ENCODE peak calls at places on chromosomes 16 and 17, in seven cellular contexts. One of them, this sample, is unnamed.

GRCh38 chr16:72092832-72093447 is 480 bp downstream of the TXNL4B start:
- DNase-seq in GM12878: no peak
- DNase-seq in GM12892: no peak
- DNase-seq in H1: no peak
- DNase-seq in SK-N-SH: no peak
- DNase-seq in HepG2: peak
- DNase-seq in K562: no peak
- DNase-seq in this sample: no peak

GRCh38 chr17:79023180-79023705 is 726 bp upstream of the C1QTNF1 start:
- DNase-seq in GM12878: no peak
- DNase-seq in GM12892: no peak
- DNase-seq in H1: no peak
- DNase-seq in SK-N-SH: no peak
- DNase-seq in HepG2: no peak
- DNase-seq in K562: no peak
- DNase-seq in this sample: no peak

GRCh38 chr16:471353-472198 is 46.1 kb downstream of the RAB11FIP3 start:
- DNase-seq in GM12878: no peak
- DNase-seq in GM12892: no peak
- DNase-seq in H1: peak
- DNase-seq in SK-N-SH: peak
- DNase-seq in HepG2: no peak
- DNase-seq in K562: no peak
- DNase-seq in this sample: no peak

GRCh38 chr17:60153606-60154355 is 4.0 kb downstream of the CA4 start:
- DNase-seq in GM12878: no peak
- DNase-seq in GM12892: no peak
- DNase-seq in H1: no peak
- DNase-seq in SK-N-SH: peak
- DNase-seq in HepG2: no peak
- DNase-seq in K562: no peak
- DNase-seq in this sample: no peak

GRCh38 chr16:51763072-51763658 is 612.1 kb upstream of the SALL1 start:
- DNase-seq in GM12878: no peak
- DNase-seq in GM12892: no peak
- DNase-seq in H1: no peak
- DNase-seq in SK-N-SH: no peak
- DNase-seq in HepG2: no peak
- DNase-seq in K562: no peak
- DNase-seq in this sample: no peak

GRCh38 chr17:28514571-28515002 is 8.4 kb downstream of the FOXN1 start:
- DNase-seq in GM12878: no peak
- DNase-seq in GM12892: no peak
- DNase-seq in H1: no peak
- DNase-seq in SK-N-SH: no peak
- DNase-seq in HepG2: no peak
- DNase-seq in K562: peak
- DNase-seq in this sample: no peak

GRCh38 chr17:29844339-29845048 is 85.5 kb downstream of the SSH2 start:
- DNase-seq in GM12878: no peak
- DNase-seq in GM12892: no peak
- DNase-seq in H1: no peak
- DNase-seq in SK-N-SH: peak
- DNase-seq in HepG2: no peak
- DNase-seq in K562: peak
- DNase-seq in this sample: no peak

GRCh38 chr16:2386990-2387389 is 42.3 kb upstream of the CCNF start:
- DNase-seq in GM12878: no peak
- DNase-seq in GM12892: no peak
- DNase-seq in H1: peak
- DNase-seq in SK-N-SH: no peak
- DNase-seq in HepG2: peak
- DNase-seq in K562: no peak
- DNase-seq in this sample: no peak

GRCh38 chr17:17729620-17730249 is 48.5 kb downstream of the RAI1 start:
- DNase-seq in GM12878: no peak
- DNase-seq in GM12892: peak
- DNase-seq in H1: no peak
- DNase-seq in SK-N-SH: peak
- DNase-seq in HepG2: peak
- DNase-seq in K562: peak
- DNase-seq in this sample: no peak

GRCh38 chr16:53678756-53679334 is 24.8 kb downstream of the RPGRIP1L start:
- DNase-seq in GM12878: no peak
- DNase-seq in GM12892: no peak
- DNase-seq in H1: no peak
- DNase-seq in SK-N-SH: no peak
- DNase-seq in HepG2: no peak
- DNase-seq in K562: no peak
- DNase-seq in this sample: no peak

GRCh38 chr17:57106107-57106835 is 21.2 kb downstream of the AKAP1 start:
- DNase-seq in GM12878: no peak
- DNase-seq in GM12892: no peak
- DNase-seq in H1: no peak
- DNase-seq in SK-N-SH: peak
- DNase-seq in HepG2: peak
- DNase-seq in K562: no peak
- DNase-seq in this sample: no peak

GRCh38 chr17:55443904-55444303 is 22.3 kb upstream of the MMD start:
- DNase-seq in GM12878: no peak
- DNase-seq in GM12892: no peak
- DNase-seq in H1: no peak
- DNase-seq in SK-N-SH: no peak
- DNase-seq in HepG2: no peak
- DNase-seq in K562: no peak
- DNase-seq in this sample: no peak

GRCh38 chr17:59769891-59770290 is 62.4 kb downstream of the VMP1 start:
- DNase-seq in GM12878: no peak
- DNase-seq in GM12892: no peak
- DNase-seq in H1: no peak
- DNase-seq in SK-N-SH: no peak
- DNase-seq in HepG2: no peak
- DNase-seq in K562: no peak
- DNase-seq in this sample: no peak

GRCh38 chr17:33712120-33712519 is 419.0 kb upstream of the ASIC2 start:
- DNase-seq in GM12878: no peak
- DNase-seq in GM12892: no peak
- DNase-seq in H1: no peak
- DNase-seq in SK-N-SH: no peak
- DNase-seq in HepG2: no peak
- DNase-seq in K562: no peak
- DNase-seq in this sample: no peak

GRCh38 chr17:12047977-12048376 is 27.3 kb downstream of the MAP2K4 start:
- DNase-seq in GM12878: no peak
- DNase-seq in GM12892: no peak
- DNase-seq in H1: no peak
- DNase-seq in SK-N-SH: no peak
- DNase-seq in HepG2: no peak
- DNase-seq in K562: peak
- DNase-seq in this sample: no peak

GRCh38 chr16:78395035-78395434 is 295.6 kb downstream of the WWOX start:
- DNase-seq in GM12878: no peak
- DNase-seq in GM12892: no peak
- DNase-seq in H1: no peak
- DNase-seq in SK-N-SH: no peak
- DNase-seq in HepG2: no peak
- DNase-seq in K562: no peak
- DNase-seq in this sample: no peak

GRCh38 chr16:1712791-1713261 is 6.8 kb downstream of the MAPK8IP3 start:
- DNase-seq in GM12878: no peak
- DNase-seq in GM12892: no peak
- DNase-seq in H1: no peak
- DNase-seq in SK-N-SH: no peak
- DNase-seq in HepG2: no peak
- DNase-seq in K562: no peak
- DNase-seq in this sample: no peak

GRCh38 chr17:46152423-46152822 is 40.8 kb downstream of the KANSL1 start:
- DNase-seq in GM12878: peak
- DNase-seq in GM12892: no peak
- DNase-seq in H1: no peak
- DNase-seq in SK-N-SH: no peak
- DNase-seq in HepG2: no peak
- DNase-seq in K562: no peak
- DNase-seq in this sample: no peak

GRCh38 chr17:46151762-46152161 is 41.5 kb downstream of the KANSL1 start:
- DNase-seq in GM12878: no peak
- DNase-seq in GM12892: no peak
- DNase-seq in H1: no peak
- DNase-seq in SK-N-SH: no peak
- DNase-seq in HepG2: no peak
- DNase-seq in K562: no peak
- DNase-seq in this sample: no peak

GRCh38 chr17:46157443-46158107 is 35.7 kb downstream of the KANSL1 start:
- DNase-seq in GM12878: no peak
- DNase-seq in GM12892: no peak
- DNase-seq in H1: no peak
- DNase-seq in SK-N-SH: no peak
- DNase-seq in HepG2: no peak
- DNase-seq in K562: no peak
- DNase-seq in this sample: no peak

GRCh38 chr17:46150216-46150963 is 42.8 kb downstream of the KANSL1 start:
- DNase-seq in GM12878: no peak
- DNase-seq in GM12892: no peak
- DNase-seq in H1: no peak
- DNase-seq in SK-N-SH: peak
- DNase-seq in HepG2: no peak
- DNase-seq in K562: peak
- DNase-seq in this sample: no peak

GRCh38 chr17:46154151-46154816 is 38.9 kb downstream of the KANSL1 start:
- DNase-seq in GM12878: no peak
- DNase-seq in GM12892: no peak
- DNase-seq in H1: no peak
- DNase-seq in SK-N-SH: no peak
- DNase-seq in HepG2: no peak
- DNase-seq in K562: no peak
- DNase-seq in this sample: no peak
- TF ChIP-seq TAF1 in GM12878: no peak
- TF ChIP-seq TAF1 in GM12892: no peak
- TF ChIP-seq TAF1 in H1: no peak
- TF ChIP-seq TAF1 in SK-N-SH: no peak
- TF ChIP-seq TAF1 in HepG2: no peak
- TF ChIP-seq TAF1 in K562: no peak
- TF ChIP-seq TAF1 in this sample: no peak

DNA sequence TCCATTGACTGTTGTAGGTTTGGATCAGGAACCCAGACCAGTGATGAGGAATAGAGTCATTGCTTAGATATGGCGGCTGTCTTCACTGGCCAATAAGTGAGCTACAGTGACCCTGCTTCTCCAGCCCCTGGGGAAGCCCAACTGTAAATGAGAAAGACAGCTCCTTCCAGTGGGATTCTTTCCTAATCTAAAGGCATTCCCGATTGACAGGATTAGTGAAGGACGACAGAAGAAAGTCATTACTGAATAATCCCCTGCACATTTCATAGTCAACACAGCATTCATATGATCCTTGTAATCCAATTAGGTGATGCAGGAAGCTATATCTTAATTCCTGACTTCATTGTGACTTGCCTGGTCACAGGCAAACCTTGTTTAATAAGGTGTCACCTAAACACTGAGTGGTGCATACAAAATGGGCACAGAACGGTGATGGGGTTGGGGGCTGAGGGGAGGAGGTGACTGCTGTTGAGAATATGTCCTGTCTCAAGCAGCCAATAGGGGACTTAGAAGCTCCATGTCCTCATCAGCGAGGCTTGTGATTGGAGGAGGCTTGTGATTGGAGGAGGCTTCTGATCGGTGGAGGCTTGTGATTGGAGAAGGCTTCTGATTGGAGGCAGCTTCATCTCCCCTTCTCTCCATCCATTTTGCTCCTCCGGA is 242.6 kb downstream of the XYLT1 start:
- DNase-seq in GM12878: no peak
- DNase-seq in GM12892: no peak
- DNase-seq in H1: no peak
- DNase-seq in SK-N-SH: no peak
- DNase-seq in HepG2: no peak
- DNase-seq in K562: peak
- DNase-seq in this sample: no peak
- TF ChIP-seq TAF1 in GM12878: no peak
- TF ChIP-seq TAF1 in GM12892: no peak
- TF ChIP-seq TAF1 in H1: no peak
- TF ChIP-seq TAF1 in SK-N-SH: no peak
- TF ChIP-seq TAF1 in HepG2: no peak
- TF ChIP-seq TAF1 in K562: no peak
- TF ChIP-seq TAF1 in this sample: no peak

DNA sequence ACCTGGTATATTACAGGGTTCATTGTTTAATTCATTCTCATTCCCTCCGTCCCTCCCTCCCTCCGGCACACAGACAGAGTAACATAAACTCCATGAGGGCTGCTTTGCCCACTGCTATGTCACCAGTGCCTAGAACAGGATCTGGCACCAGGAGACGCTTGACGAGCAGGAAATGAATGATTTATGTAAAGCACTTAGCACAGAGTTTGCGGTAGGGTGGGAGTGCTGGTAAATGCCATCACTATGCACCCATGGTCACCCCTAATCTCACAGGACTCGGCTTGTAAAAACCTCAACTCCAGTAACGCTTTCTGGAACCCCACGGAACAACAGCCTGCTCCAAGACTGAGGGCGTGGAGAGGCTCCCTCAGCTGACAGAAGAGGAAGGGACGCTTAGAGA is 156.8 kb downstream of the C16orf78 start:
- DNase-seq in GM12878: no peak
- DNase-seq in GM12892: no peak
- DNase-seq in H1: no peak
- DNase-seq in SK-N-SH: no peak
- DNase-seq in HepG2: no peak
- DNase-seq in K562: no peak
- DNase-seq in this sample: no peak
- TF ChIP-seq TAF1 in GM12878: no peak
- TF ChIP-seq TAF1 in GM12892: no peak
- TF ChIP-seq TAF1 in H1: no peak
- TF ChIP-seq TAF1 in SK-N-SH: no peak
- TF ChIP-seq TAF1 in HepG2: no peak
- TF ChIP-seq TAF1 in K562: no peak
- TF ChIP-seq TAF1 in this sample: no peak

DNA sequence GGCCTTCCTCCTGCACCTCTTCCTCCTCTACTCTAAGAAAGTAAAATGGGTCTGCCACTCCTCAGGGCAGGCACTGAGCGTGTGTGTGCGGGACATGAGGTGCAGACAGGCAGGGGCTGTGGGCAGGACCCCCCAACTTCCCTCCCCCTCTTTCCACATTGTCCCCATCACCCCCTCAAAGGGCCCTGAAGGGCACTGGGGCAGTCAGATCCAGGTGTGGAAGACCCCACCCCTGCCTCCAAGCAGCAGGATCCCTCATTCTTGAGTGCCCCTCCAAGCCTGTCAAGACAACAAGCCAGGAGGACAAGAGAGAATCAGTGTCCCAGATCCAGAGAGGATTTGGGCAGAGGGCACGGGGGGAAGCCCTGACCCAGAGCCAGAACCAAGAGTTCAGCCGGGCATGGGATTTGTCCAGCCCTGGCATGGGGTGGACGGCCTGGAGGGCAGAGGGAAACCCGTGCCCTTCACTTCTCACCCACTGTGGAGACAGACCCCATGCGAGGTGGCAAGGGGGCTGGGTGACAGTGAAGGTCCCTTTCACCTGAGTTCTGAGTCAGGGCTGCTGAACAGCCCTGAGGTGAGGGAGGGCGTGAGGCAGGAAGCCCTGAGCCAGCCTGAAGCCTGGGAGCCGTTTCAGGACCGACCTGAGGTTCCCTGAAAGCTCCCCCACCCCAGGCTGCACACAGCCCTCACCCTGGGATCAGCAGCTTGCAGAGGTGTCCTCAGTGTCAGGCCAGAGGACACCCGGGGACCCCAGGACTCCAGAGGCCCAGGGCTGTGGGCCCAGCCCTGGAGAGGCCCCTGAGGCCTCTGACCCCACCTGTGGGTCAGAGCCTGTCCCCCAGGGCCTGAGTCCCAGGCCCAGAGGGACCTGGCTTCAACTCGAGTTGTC is 45.8 kb downstream of the USP22 start:
- DNase-seq in GM12878: no peak
- DNase-seq in GM12892: no peak
- DNase-seq in H1: no peak
- DNase-seq in SK-N-SH: peak
- DNase-seq in HepG2: no peak
- DNase-seq in K562: no peak
- DNase-seq in this sample: no peak
- TF ChIP-seq TAF1 in GM12878: no peak
- TF ChIP-seq TAF1 in GM12892: no peak
- TF ChIP-seq TAF1 in H1: no peak
- TF ChIP-seq TAF1 in SK-N-SH: no peak
- TF ChIP-seq TAF1 in HepG2: no peak
- TF ChIP-seq TAF1 in K562: no peak
- TF ChIP-seq TAF1 in this sample: no peak

This sample was measured in GM12891.